ENCODE peak calls at places on chromosomes 4 and X, in eight cellular contexts. H is lower lobe of right lung, U is aorta, P is thoracic aorta, B is ovary, F is OCI-LY7, L is transverse colon, S is kidney. O is an unnamed sample.

GRCh38 chrX:11341274-11342256 is 48.4 kb downstream of the AMELX start:
- DNase-seq in H (peak; percentile 63), U (peak; percentile 86), P (peak; percentile 63), B (peak; percentile 56), F (peak; percentile 20), L (peak; percentile 31), S (peak; percentile 81), O (peak; percentile 19)

GRCh38 chr4:173498023-173498422 is 32.0 kb downstream of the HAND2 start:
- DNase-seq in H (no peak), U (no peak), P (no peak), B (no peak), F (peak; percentile 31), L (no peak), S (no peak), O (no peak)

GRCh38 chr4:188107931-188108843 is 1.2 kb downstream of the TRIML2 start:
- DNase-seq in H (no peak), U (no peak), P (no peak), B (no peak), F (no peak), L (no peak), S (no peak), O (no peak)

GRCh38 chrX:25523574-25523973 is 507.8 kb upstream of the ARX start:
- DNase-seq in H (no peak), U (no peak), P (no peak), B (no peak), F (peak; percentile 1), L (no peak), S (no peak), O (peak; percentile 1)

GRCh38 chrX:125894947-125895346 is 271.1 kb downstream of the DCAF12L2 start:
- DNase-seq in H (no peak), U (no peak), P (no peak), B (no peak), F (no peak), L (no peak), S (no peak), O (no peak)

GRCh38 chr4:123564758-123565346 is 168.3 kb downstream of the SPRY1 start:
- DNase-seq in H (no peak), U (no peak), P (no peak), B (peak; percentile 35), F (peak; percentile 89), L (peak; percentile 66), S (no peak), O (no peak)

GRCh38 chr4:82578935-82579334 is 17.1 kb upstream of the TMEM150C start:
- DNase-seq in H (no peak), U (no peak), P (no peak), B (no peak), F (no peak), L (no peak), S (no peak), O (no peak)

GRCh38 chrX:115940888-115941332 is 229.6 kb upstream of the AGTR2 start:
- DNase-seq in H (no peak), U (peak; percentile 81), P (no peak), B (peak; percentile 78), F (peak; percentile 50), L (peak; percentile 85), S (no peak), O (no peak)

GRCh38 chr4:76956961-76957738 is 7.6 kb downstream of the SEPTIN11 start:
- DNase-seq in H (no peak), U (no peak), P (no peak), B (no peak), F (no peak), L (peak; percentile 18), S (no peak), O (no peak)

GRCh38 chr4:10371869-10372471 is 85.3 kb downstream of the ZNF518B start:
- DNase-seq in H (no peak), U (no peak), P (no peak), B (no peak), F (no peak), L (no peak), S (no peak), O (no peak)

GRCh38 chr4:38670939-38671593 is 7.1 kb downstream of the KLF3 start:
- DNase-seq in H (peak; percentile 61), U (no peak), P (no peak), B (no peak), F (no peak), L (peak; percentile 51), S (no peak), O (peak; percentile 59)

GRCh38 chrX:132948648-132949260 is 9.7 kb downstream of the HS6ST2 start:
- DNase-seq in H (no peak), U (no peak), P (no peak), B (no peak), F (no peak), L (no peak), S (no peak), O (no peak)

GRCh38 chrX:104284407-104285000 is 29.8 kb upstream of the ESX1 start:
- DNase-seq in H (no peak), U (no peak), P (no peak), B (no peak), F (no peak), L (no peak), S (no peak), O (no peak)

GRCh38 chr4:86522349-86522748 is 71.8 kb upstream of the PTPN13 start:
- DNase-seq in H (no peak), U (no peak), P (no peak), B (no peak), F (no peak), L (no peak), S (no peak), O (no peak)

GRCh38 chr4:576991-577498 is 950 bp upstream of the TMEM271 start:
- DNase-seq in H (no peak), U (no peak), P (no peak), B (no peak), F (no peak), L (no peak), S (no peak), O (no peak)

GRCh38 chrX:119541188-119541587 is 24.0 kb downstream of the STEEP1 start:
- DNase-seq in H (no peak), U (no peak), P (no peak), B (no peak), F (no peak), L (no peak), S (no peak), O (no peak)

GRCh38 chrX:133970021-133970550 is 15.3 kb downstream of the GPC3 start:
- DNase-seq in H (no peak), U (no peak), P (no peak), B (no peak), F (no peak), L (no peak), S (no peak), O (no peak)

GRCh38 chr4:38688676-38689355 is 24.8 kb downstream of the KLF3 start:
- DNase-seq in H (peak; percentile 46), U (no peak), P (no peak), B (no peak), F (no peak), L (no peak), S (no peak), O (no peak)

GRCh38 chr4:38177035-38177791 is 217.0 kb downstream of the PTTG2 start:
- DNase-seq in H (no peak), U (no peak), P (no peak), B (peak; percentile 29), F (no peak), L (peak; percentile 46), S (peak; percentile 64), O (no peak)

GRCh38 chr4:175280153-175280552 is 362.0 kb downstream of the ADAM29 start:
- DNase-seq in H (no peak), U (no peak), P (no peak), B (no peak), F (no peak), L (no peak), S (no peak), O (no peak)
- H3K36me3 ChIP-seq in H (no peaks in the 10 kb centered on the region), U (no peaks in the 10 kb centered on the region), P (no peaks in the 10 kb centered on the region), B (no peaks in the 10 kb centered on the region), F (no peaks in the 10 kb centered on the region), L (no peaks in the 10 kb centered on the region), S (no peaks in the 10 kb centered on the region), O (no peaks in the 10 kb centered on the region)

DNA sequence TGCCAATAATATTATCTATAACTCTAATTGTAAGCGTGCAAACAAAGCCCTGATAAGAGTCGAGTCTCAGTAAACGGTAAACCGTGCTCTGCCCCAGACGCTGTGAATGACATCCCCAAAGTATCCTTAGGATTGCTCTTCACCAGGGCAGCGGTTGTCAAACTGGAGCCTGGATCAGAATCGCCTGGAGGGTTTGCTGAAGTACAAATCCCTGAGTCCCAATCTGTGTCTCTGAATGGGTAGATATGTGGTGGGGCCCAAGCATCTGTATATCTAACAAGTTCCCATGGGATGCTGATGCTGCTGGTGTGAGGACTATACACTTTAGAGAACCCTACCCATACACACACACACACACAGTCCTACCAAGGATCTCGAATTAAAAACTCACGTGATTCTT is 813 bp upstream of the APBB2 start:
- DNase-seq in H (no peak), U (no peak), P (no peak), B (no peak), F (no peak), L (no peak), S (no peak), O (no peak)
- H3K9me3 ChIP-seq in H (no peaks in the 10 kb centered on the region), U (no peaks in the 10 kb centered on the region), P (no peaks in the 10 kb centered on the region), B (no peaks in the 10 kb centered on the region), F (no peaks in the 10 kb centered on the region), L (no peaks in the 10 kb centered on the region), S (no peaks in the 10 kb centered on the region), O (no peaks in the 10 kb centered on the region)

GRCh38 chr4:153222162-153222789 is 18.0 kb downstream of the TRIM2 start:
- DNase-seq in H (no peak), U (peak; percentile 85), P (peak; percentile 19), B (peak; percentile 60), F (no peak), L (peak; percentile 64), S (peak; percentile 75), O (peak; percentile 64)

GRCh38 chr4:153222790-153223417 is 18.7 kb downstream of the TRIM2 start:
- DNase-seq in H (peak; percentile 68), U (peak; percentile 87), P (no peak), B (peak; percentile 58), F (no peak), L (peak; percentile 62), S (peak; percentile 85), O (peak; percentile 66)

GRCh38 chr4:153223418-153223792 is 19.2 kb downstream of the TRIM2 start:
- DNase-seq in H (no peak), U (no peak), P (no peak), B (no peak), F (no peak), L (no peak), S (no peak), O (no peak)

GRCh38 chr4:153223935-153224334 is 19.7 kb downstream of the TRIM2 start:
- DNase-seq in H (no peak), U (no peak), P (no peak), B (no peak), F (no peak), L (no peak), S (no peak), O (no peak)

GRCh38 chr4:153224474-153224873 is 20.2 kb downstream of the TRIM2 start:
- DNase-seq in H (no peak), U (no peak), P (no peak), B (no peak), F (no peak), L (no peak), S (no peak), O (no peak)
- H3K4me3 ChIP-seq in H (no peak overlapping the region), U (no peak overlapping the region), P (peak overlapping the region; percentile 84), B (no peak overlapping the region), F (no peak overlapping the region), L (peak overlapping the region; percentile 62), S (no peak overlapping the region), O (no peak overlapping the region)

DNA sequence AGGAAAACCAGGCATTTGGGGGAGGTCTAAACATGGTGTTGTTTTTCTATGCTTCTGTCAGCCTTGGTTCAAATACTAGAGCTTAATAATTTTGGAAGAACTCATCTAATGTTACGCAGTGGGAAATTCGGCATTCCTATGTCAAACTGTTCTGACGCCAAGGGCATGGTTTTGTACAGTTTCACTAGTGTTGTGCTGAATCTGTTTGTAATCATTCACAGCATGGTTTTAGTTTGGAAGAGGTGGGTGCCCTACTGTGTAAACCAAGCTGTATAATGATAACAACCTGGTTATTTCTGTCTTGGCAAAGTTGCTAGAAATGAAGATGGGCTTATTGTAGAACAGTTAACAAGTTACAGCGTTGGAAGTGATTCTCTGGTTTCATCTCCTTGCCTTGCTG is 5.2 kb downstream of the DDX3X start:
- DNase-seq in H (no peak), U (no peak), P (no peak), B (no peak), F (no peak), L (no peak), S (no peak), O (no peak)
- H3K36me3 ChIP-seq in H (peaks cover 58% of the 10 kb centered on the region), U (no peaks in the 10 kb centered on the region), P (peaks cover 26% of the 10 kb centered on the region), B (no peaks in the 10 kb centered on the region), F (peaks cover 97% of the 10 kb centered on the region), L (peaks cover 28% of the 10 kb centered on the region), S (peaks cover 9% of the 10 kb centered on the region), O (no peaks in the 10 kb centered on the region)

O was measured in mucosa of descending colon.